ENCODE peak calls at places on chromosomes 5 and 9, in nine cellular contexts. F is thyroid gland; P is PC-9; I is CD4-positive, alpha-beta T cell; Z is upper lobe of right lung; R is dorsolateral prefrontal cortex; J is AG04450; X is gastrocnemius medialis; N is fibroblast of lung. Y is an unnamed sample.

GRCh38 chr9:74760031-74760700 is 127.6 kb downstream of the TRPM6 start:
- DNase-seq in F (no peak), P (no peak), I (no peak), Z (no peak), R (no peak), J (peak; percentile 73), X (no peak), N (peak; percentile 96), Y (peak; percentile 92)

GRCh38 chr9:84305452-84306131 is 35.0 kb downstream of the SLC28A3 start:
- DNase-seq in F (no peak), P (no peak), I (no peak), Z (no peak), R (no peak), J (no peak), X (no peak), N (no peak), Y (no peak)

GRCh38 chr5:132176987-132177386 is 50.7 kb downstream of the P4HA2 start:
- DNase-seq in F (no peak), P (no peak), I (no peak), Z (no peak), R (no peak), J (no peak), X (no peak), N (peak; percentile 24), Y (no peak)

GRCh38 chr9:136613824-136614371 is 48.8 kb upstream of the EGFL7 start:
- DNase-seq in F (no peak), P (no peak), I (no peak), Z (no peak), R (no peak), J (no peak), X (no peak), N (no peak), Y (no peak)

GRCh38 chr5:156191547-156191946 is 135.4 kb upstream of the SGCD start:
- DNase-seq in F (no peak), P (no peak), I (no peak), Z (no peak), R (no peak), J (no peak), X (no peak), N (no peak), Y (no peak)

GRCh38 chr5:142888469-142889085 is 118.4 kb downstream of the ARHGAP26 start:
- DNase-seq in F (peak; percentile 43), P (peak; percentile 28), I (no peak), Z (no peak), R (no peak), J (no peak), X (no peak), N (peak; percentile 74), Y (no peak)

GRCh38 chr5:116097301-116097700 is 12.5 kb downstream of the COMMD10 start:
- DNase-seq in F (no peak), P (no peak), I (no peak), Z (no peak), R (no peak), J (no peak), X (no peak), N (no peak), Y (no peak)

GRCh38 chr5:134530375-134531077 is 5.1 kb downstream of the JADE2 start:
- DNase-seq in F (no peak), P (no peak), I (no peak), Z (no peak), R (no peak), J (no peak), X (no peak), N (peak; percentile 88), Y (no peak)

GRCh38 chr5:63094730-63095129 is 516.1 kb downstream of the LRRC70 start:
- DNase-seq in F (no peak), P (no peak), I (no peak), Z (no peak), R (no peak), J (no peak), X (no peak), N (no peak), Y (no peak)

GRCh38 chr9:14075218-14075617 is 238.7 kb downstream of the NFIB start:
- DNase-seq in F (no peak), P (no peak), I (no peak), Z (no peak), R (no peak), J (no peak), X (no peak), N (no peak), Y (no peak)

GRCh38 chr5:77390795-77391194 is 101.3 kb downstream of the WDR41 start:
- DNase-seq in F (no peak), P (no peak), I (no peak), Z (no peak), R (no peak), J (peak; percentile 8), X (no peak), N (peak; percentile 81), Y (no peak)

GRCh38 chr5:83583859-83584258 is 112.3 kb downstream of the VCAN start:
- DNase-seq in F (no peak), P (no peak), I (no peak), Z (no peak), R (no peak), J (no peak), X (no peak), N (peak; percentile 82), Y (peak; percentile 41)

GRCh38 chr5:100464418-100464817 is 70.8 kb upstream of the FAM174A start:
- DNase-seq in F (no peak), P (peak; percentile 21), I (no peak), Z (no peak), R (no peak), J (peak; percentile 7), X (no peak), N (peak; percentile 72), Y (peak; percentile 12)

GRCh38 chr5:168708301-168708695 is 129.1 kb upstream of the PANK3 start:
- DNase-seq in F (no peak), P (no peak), I (no peak), Z (no peak), R (no peak), J (no peak), X (no peak), N (no peak), Y (no peak)

GRCh38 chr5:91910655-91911054 is 527.5 kb upstream of the ARRDC3 start:
- DNase-seq in F (no peak), P (no peak), I (no peak), Z (no peak), R (no peak), J (no peak), X (no peak), N (no peak), Y (no peak)
- H3K27ac ChIP-seq in F (no peak overlapping the region), P (no peak overlapping the region), I (no peak overlapping the region), Z (no peak overlapping the region), R (no peak overlapping the region), J (no peak overlapping the region), X (no peak overlapping the region), N (no peak overlapping the region), Y (no peak overlapping the region)

DNA sequence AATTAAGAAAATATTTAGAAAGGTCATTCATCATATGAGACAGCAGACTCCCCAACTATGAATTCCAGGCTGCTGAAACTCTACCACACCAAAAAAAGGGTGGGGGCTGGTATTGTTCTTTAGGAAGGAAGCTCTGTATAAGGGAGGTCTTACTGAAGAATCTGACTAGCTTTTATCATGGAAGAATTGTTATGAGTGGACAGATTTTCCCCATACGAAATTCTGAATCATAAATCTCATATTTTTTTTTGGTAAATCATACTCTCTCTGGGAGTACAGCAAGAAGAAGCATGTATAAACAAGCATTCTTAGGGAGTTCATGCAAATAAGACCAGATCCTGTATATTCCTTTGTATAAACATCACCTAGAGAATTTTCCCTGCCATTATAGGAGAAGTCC is 220.0 kb downstream of the SLC12A2 start:
- DNase-seq in F (no peak), P (no peak), I (no peak), Z (no peak), R (no peak), J (no peak), X (no peak), N (no peak), Y (peak; percentile 6)
- H3K27ac ChIP-seq in F (no peak overlapping the region), P (no peak overlapping the region), I (no peak overlapping the region), Z (no peak overlapping the region), R (no peak overlapping the region), J (no peak overlapping the region), X (no peak overlapping the region), N (no peak overlapping the region), Y (peak overlapping the region; percentile 13)

DNA sequence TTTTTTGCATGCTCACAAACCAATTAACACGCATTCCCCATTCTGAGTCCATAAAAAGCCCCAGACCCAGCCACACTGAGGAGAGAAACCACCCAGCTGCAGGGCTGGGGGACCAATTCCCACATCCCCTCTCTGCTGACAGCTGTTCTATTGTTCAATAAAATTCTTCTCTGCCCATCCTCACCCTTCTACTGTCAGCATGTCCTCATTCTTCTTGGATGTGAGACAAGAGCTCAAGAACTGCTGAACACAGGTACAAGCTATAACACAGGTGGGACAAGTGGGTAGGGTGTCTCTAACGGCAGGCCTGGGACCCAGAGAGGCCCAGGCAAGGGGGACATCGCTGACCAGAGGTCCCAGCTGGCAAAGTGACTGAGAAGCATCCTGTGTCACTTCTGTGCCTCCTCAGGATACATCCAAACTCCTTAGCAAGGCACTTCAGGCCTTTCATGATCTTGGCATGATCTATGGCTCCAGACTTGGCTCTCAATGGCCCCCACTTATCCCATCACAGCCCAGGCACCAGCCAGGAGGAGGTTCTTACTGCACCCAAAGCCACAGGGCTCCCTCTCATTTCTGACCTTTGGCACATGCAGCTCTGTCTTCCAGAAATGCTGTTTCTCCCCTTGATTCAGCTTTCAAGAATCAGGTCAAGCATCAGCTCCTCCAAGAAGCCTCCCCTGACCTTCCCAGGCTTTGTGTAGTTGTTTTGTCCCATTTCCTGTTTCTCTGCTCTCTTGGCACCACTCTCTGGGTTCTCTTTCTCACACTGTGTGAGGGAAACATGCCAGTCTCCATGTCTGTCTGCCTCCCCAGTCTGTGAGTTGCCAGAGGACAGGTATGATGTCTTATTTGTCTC is 7.3 kb upstream of the ALDH1B1 start:
- DNase-seq in F (no peak), P (no peak), I (no peak), Z (no peak), R (no peak), J (no peak), X (no peak), N (no peak), Y (no peak)
- H3K27ac ChIP-seq in F (peak overlapping the region; percentile 45), P (no peak overlapping the region), I (no peak overlapping the region), Z (no peak overlapping the region), R (no peak overlapping the region), J (no peak overlapping the region), X (no peak overlapping the region), N (no peak overlapping the region), Y (no peak overlapping the region)

GRCh38 chr5:175795959-175796358 is 75.4 kb upstream of the CPLX2 start:
- DNase-seq in F (no peak), P (no peak), I (no peak), Z (no peak), R (no peak), J (no peak), X (no peak), N (no peak), Y (no peak)

GRCh38 chr5:175800656-175801081 is 70.7 kb upstream of the CPLX2 start:
- DNase-seq in F (no peak), P (peak; percentile 23), I (no peak), Z (no peak), R (no peak), J (no peak), X (no peak), N (peak; percentile 12), Y (no peak)

GRCh38 chr5:175798626-175799025 is 72.8 kb upstream of the CPLX2 start:
- DNase-seq in F (no peak), P (no peak), I (no peak), Z (no peak), R (no peak), J (no peak), X (no peak), N (no peak), Y (no peak)

GRCh38 chr5:175797521-175798038 is 73.8 kb upstream of the CPLX2 start:
- DNase-seq in F (no peak), P (no peak), I (no peak), Z (no peak), R (no peak), J (no peak), X (no peak), N (no peak), Y (no peak)

GRCh38 chr5:175796536-175797499 is 74.6 kb upstream of the CPLX2 start:
- DNase-seq in F (peak; percentile 90), P (peak; percentile 63), I (peak; percentile 76), Z (peak; percentile 89), R (no peak), J (peak; percentile 53), X (peak; percentile 17), N (peak; percentile 83), Y (no peak)
- H3K27ac ChIP-seq in F (no peak overlapping the region), P (no peak overlapping the region), I (no peak overlapping the region), Z (no peak overlapping the region), R (peak overlapping the region; percentile 84), J (no peak overlapping the region), X (no peak overlapping the region), N (no peak overlapping the region), Y (no peak overlapping the region)

Y was measured in epithelial cell of prostate.